ENCODE peak calls at places on chromosomes 12 and 14, in ten cellular contexts. U is dorsolateral prefrontal cortex; Z is HCT116; H is activated T-cell treated with anti-CD3 and anti-CD28 coated beads, Interleukin-2, amount 50 U/mL, for 72 hours; M is right lobe of liver; E is substantia nigra; W is adipocyte; S is fibroblast of the conjunctiva; T is activated CD4-positive, alpha-beta T cell treated with anti-CD3 and anti-CD28 coated beads, Interleukin-2, amount 50 U/mL, for 48 hours; O is tibial artery. X is an unnamed sample.

GRCh38 chr12:2853626-2854025 is 3.2 kb downstream of the TEX52 start:
- DNase-seq in U (peak; percentile 88), Z (peak; percentile 28), H (peak; percentile 68), M (peak; percentile 76), E (peak; percentile 70), W (peak; percentile 93), S (no peak), T (peak; percentile 68), O (peak; percentile 76), X (peak; percentile 89)

GRCh38 chr12:46260153-46260912 is 8.5 kb downstream of the SLC38A1 start:
- DNase-seq in U (no peak), Z (no peak), H (no peak), M (no peak), E (no peak), W (peak; percentile 83), S (no peak), T (no peak), O (no peak), X (peak; percentile 51)

GRCh38 chr12:88577537-88577936 is 2.7 kb downstream of the KITLG start:
- DNase-seq in U (no peak), Z (peak; percentile 43), H (no peak), M (no peak), E (no peak), W (no peak), S (no peak), T (no peak), O (no peak), X (no peak)

GRCh38 chr12:2264622-2265306 is 212.0 kb downstream of the CACNA1C start:
- DNase-seq in U (no peak), Z (no peak), H (no peak), M (no peak), E (no peak), W (peak; percentile 95), S (peak; percentile 94), T (no peak), O (peak; percentile 66), X (peak; percentile 95)

GRCh38 chr12:124286414-124286813 is 8.5 kb upstream of the RFLNA start:
- DNase-seq in U (no peak), Z (no peak), H (no peak), M (peak; percentile 12), E (peak; percentile 13), W (peak; percentile 11), S (no peak), T (no peak), O (no peak), X (peak; percentile 51)

GRCh38 chr12:55974308-55974724 is 438 bp downstream of the RAB5B start:
- DNase-seq in U (no peak), Z (no peak), H (peak; percentile 59), M (no peak), E (peak; percentile 36), W (peak; percentile 76), S (no peak), T (peak; percentile 46), O (peak; percentile 38), X (peak; percentile 52)

GRCh38 chr12:95648990-95649791 is 97.9 kb upstream of the USP44 start:
- DNase-seq in U (no peak), Z (peak; percentile 64), H (no peak), M (no peak), E (no peak), W (peak; percentile 53), S (no peak), T (no peak), O (no peak), X (peak; percentile 21)

GRCh38 chr12:109721276-109721675 is 7.7 kb downstream of the FAM222A start:
- DNase-seq in U (no peak), Z (no peak), H (no peak), M (peak; percentile 73), E (no peak), W (no peak), S (no peak), T (no peak), O (no peak), X (no peak)

GRCh38 chr12:62933220-62933870 is 1.6 kb downstream of the PPM1H start:
- DNase-seq in U (peak; percentile 87), Z (no peak), H (no peak), M (peak; percentile 37), E (peak; percentile 48), W (peak; percentile 53), S (no peak), T (no peak), O (no peak), X (no peak)

GRCh38 chr12:121579981-121580868 is 598 bp downstream of the KDM2B start:
- DNase-seq in U (peak; percentile 82), Z (no peak), H (peak; percentile 77), M (peak; percentile 74), E (peak; percentile 63), W (peak; percentile 84), S (no peak), T (peak; percentile 76), O (peak; percentile 76), X (peak; percentile 85)

GRCh38 chr12:51392556-51393237 is 1.5 kb upstream of the GALNT6 start:
- DNase-seq in U (peak; percentile 48), Z (no peak), H (no peak), M (no peak), E (no peak), W (peak; percentile 81), S (no peak), T (no peak), O (no peak), X (no peak)

GRCh38 chr14:104081951-104082464 is 3.5 kb upstream of the ASPG start:
- DNase-seq in U (peak; percentile 17), Z (no peak), H (no peak), M (no peak), E (no peak), W (no peak), S (no peak), T (no peak), O (no peak), X (no peak)

GRCh38 chr14:69763761-69764510 is 3.0 kb upstream of the SRSF5 start:
- DNase-seq in U (no peak), Z (no peak), H (no peak), M (no peak), E (no peak), W (no peak), S (no peak), T (peak; percentile 39), O (no peak), X (no peak)

GRCh38 chr12:70178038-70178437 is 65.2 kb upstream of the CNOT2 start:
- DNase-seq in U (no peak), Z (no peak), H (no peak), M (no peak), E (no peak), W (peak; percentile 74), S (no peak), T (no peak), O (no peak), X (no peak)

GRCh38 chr12:80195737-80196136 is 96.4 kb downstream of the OTOGL start:
- DNase-seq in U (no peak), Z (no peak), H (no peak), M (no peak), E (no peak), W (no peak), S (no peak), T (no peak), O (no peak), X (no peak)

GRCh38 chr14:63986789-63987533 is 134.2 kb downstream of the SYNE2 start:
- DNase-seq in U (no peak), Z (no peak), H (no peak), M (no peak), E (no peak), W (peak; percentile 92), S (peak; percentile 39), T (no peak), O (no peak), X (peak; percentile 93)

GRCh38 chr14:77681196-77682157 is 26.3 kb downstream of the ALKBH1 start:
- DNase-seq in U (no peak), Z (no peak), H (no peak), M (no peak), E (no peak), W (peak; percentile 16), S (no peak), T (no peak), O (no peak), X (no peak)

GRCh38 chr12:79451988-79452387 is 238.8 kb downstream of the PAWR start:
- DNase-seq in U (no peak), Z (no peak), H (no peak), M (no peak), E (no peak), W (peak; percentile 94), S (peak; percentile 62), T (no peak), O (peak; percentile 82), X (no peak)

GRCh38 chr12:9951026-9951652 is 19.0 kb upstream of the CLEC2A start:
- DNase-seq in U (no peak), Z (no peak), H (peak; percentile 28), M (no peak), E (no peak), W (no peak), S (no peak), T (peak; percentile 20), O (no peak), X (no peak)

GRCh38 chr14:98234208-98234607 is 1037.8 kb downstream of the BCL11B start:
- DNase-seq in U (no peak), Z (no peak), H (peak; percentile 55), M (no peak), E (no peak), W (no peak), S (no peak), T (peak; percentile 51), O (no peak), X (no peak)

GRCh38 chr14:80587096-80587724 is 354.3 kb downstream of the CEP128 start:
- DNase-seq in U (no peak), Z (peak; percentile 21), H (peak; percentile 29), M (no peak), E (no peak), W (peak; percentile 56), S (peak; percentile 34), T (no peak), O (no peak), X (peak; percentile 71)

GRCh38 chr14:73754911-73755360 is 40.8 kb upstream of the PNMA1 start:
- DNase-seq in U (no peak), Z (no peak), H (no peak), M (no peak), E (no peak), W (peak; percentile 66), S (no peak), T (no peak), O (peak; percentile 60), X (peak; percentile 82)

GRCh38 chr12:103455020-103455763 is 40.6 kb downstream of the C12orf42 start:
- DNase-seq in U (no peak), Z (no peak), H (peak; percentile 6), M (no peak), E (no peak), W (no peak), S (no peak), T (no peak), O (no peak), X (no peak)

GRCh38 chr12:31958601-31959000 is 614 bp upstream of the RESF1 start:
- DNase-seq in U (no peak), Z (no peak), H (no peak), M (no peak), E (no peak), W (no peak), S (no peak), T (no peak), O (no peak), X (peak; percentile 2)

GRCh38 chr12:68478516-68479260 is 132.0 kb upstream of the RAP1B start:
- DNase-seq in U (no peak), Z (no peak), H (no peak), M (no peak), E (no peak), W (no peak), S (no peak), T (no peak), O (no peak), X (no peak)

GRCh38 chr12:124861492-124861891 is 2.2 kb downstream of the SCARB1 start:
- DNase-seq in U (peak; percentile 89), Z (peak; percentile 53), H (no peak), M (peak; percentile 60), E (peak; percentile 67), W (no peak), S (peak; percentile 57), T (no peak), O (peak; percentile 62), X (no peak)

GRCh38 chr12:79932393-79932792 is 2.5 kb downstream of the PPP1R12A start:
- DNase-seq in U (no peak), Z (no peak), H (no peak), M (no peak), E (no peak), W (no peak), S (no peak), T (no peak), O (no peak), X (no peak)

GRCh38 chr12:94126067-94126466 is 22.3 kb upstream of the PLXNC1 start:
- DNase-seq in U (no peak), Z (no peak), H (no peak), M (no peak), E (no peak), W (no peak), S (no peak), T (no peak), O (no peak), X (no peak)